ENCODE peak calls at places on chromosomes 16 and 17, in seven cellular contexts. One of them, this sample, is unnamed.

GRCh38 chr16:180101-180920 is at the start of gene HBQ1:
- DNase-seq in HTR-8/SVneo: peak
- DNase-seq in AG08395: peak
- DNase-seq in DMS 273 treated with DMSO at 0.1 percent for 48 hours: no peak
- DNase-seq in stimulated activated CD4-positive, alpha-beta T cell treated with anti-CD3 and anti-CD28 coated beads, Interleukin-1b, Interleukin-23, amount 100 ng/mL, for 24 hours: no peak
- DNase-seq in hepatic stellate cell: peak
- DNase-seq in activated T-cell treated with anti-CD3 and anti-CD28 coated beads, Interleukin-2, amount 50 U/mL, for 72 hours: peak
- DNase-seq in this sample: peak

GRCh38 chr17:40539711-40540411 is 25.4 kb downstream of the CCR7 start:
- DNase-seq in DMS 273 treated with DMSO at 0.1 percent for 48 hours: no peak
- DNase-seq in hepatic stellate cell: no peak
- DNase-seq in AG08395: no peak
- DNase-seq in stimulated activated CD4-positive, alpha-beta T cell treated with anti-CD3 and anti-CD28 coated beads, Interleukin-1b, Interleukin-23, amount 100 ng/mL, for 24 hours: no peak
- DNase-seq in HTR-8/SVneo: no peak
- DNase-seq in activated T-cell treated with anti-CD3 and anti-CD28 coated beads, Interleukin-2, amount 50 U/mL, for 72 hours: no peak
- DNase-seq in this sample: no peak

GRCh38 chr16:85639529-85640253 is 26.6 kb downstream of the GSE1 start:
- DNase-seq in HTR-8/SVneo: no peak
- DNase-seq in DMS 273 treated with DMSO at 0.1 percent for 48 hours: peak
- DNase-seq in hepatic stellate cell: no peak
- DNase-seq in stimulated activated CD4-positive, alpha-beta T cell treated with anti-CD3 and anti-CD28 coated beads, Interleukin-1b, Interleukin-23, amount 100 ng/mL, for 24 hours: no peak
- DNase-seq in activated T-cell treated with anti-CD3 and anti-CD28 coated beads, Interleukin-2, amount 50 U/mL, for 72 hours: no peak
- DNase-seq in AG08395: peak
- DNase-seq in this sample: peak

GRCh38 chr17:8643855-8644506 is 13.5 kb upstream of the MYH10 start:
- DNase-seq in stimulated activated CD4-positive, alpha-beta T cell treated with anti-CD3 and anti-CD28 coated beads, Interleukin-1b, Interleukin-23, amount 100 ng/mL, for 24 hours: no peak
- DNase-seq in hepatic stellate cell: no peak
- DNase-seq in DMS 273 treated with DMSO at 0.1 percent for 48 hours: no peak
- DNase-seq in HTR-8/SVneo: no peak
- DNase-seq in activated T-cell treated with anti-CD3 and anti-CD28 coated beads, Interleukin-2, amount 50 U/mL, for 72 hours: no peak
- DNase-seq in AG08395: no peak
- DNase-seq in this sample: no peak

GRCh38 chr17:57626520-57627210 is 118.4 kb downstream of the CCDC182 start:
- DNase-seq in DMS 273 treated with DMSO at 0.1 percent for 48 hours: no peak
- DNase-seq in stimulated activated CD4-positive, alpha-beta T cell treated with anti-CD3 and anti-CD28 coated beads, Interleukin-1b, Interleukin-23, amount 100 ng/mL, for 24 hours: no peak
- DNase-seq in HTR-8/SVneo: no peak
- DNase-seq in AG08395: no peak
- DNase-seq in activated T-cell treated with anti-CD3 and anti-CD28 coated beads, Interleukin-2, amount 50 U/mL, for 72 hours: no peak
- DNase-seq in hepatic stellate cell: no peak
- DNase-seq in this sample: no peak

GRCh38 chr16:74224828-74225227 is 71.8 kb upstream of the PSMD7 start:
- DNase-seq in DMS 273 treated with DMSO at 0.1 percent for 48 hours: no peak
- DNase-seq in hepatic stellate cell: no peak
- DNase-seq in AG08395: no peak
- DNase-seq in activated T-cell treated with anti-CD3 and anti-CD28 coated beads, Interleukin-2, amount 50 U/mL, for 72 hours: no peak
- DNase-seq in stimulated activated CD4-positive, alpha-beta T cell treated with anti-CD3 and anti-CD28 coated beads, Interleukin-1b, Interleukin-23, amount 100 ng/mL, for 24 hours: no peak
- DNase-seq in HTR-8/SVneo: no peak
- DNase-seq in this sample: no peak

GRCh38 chr17:35171834-35172233 is 22.4 kb downstream of the SLC35G3 start:
- DNase-seq in AG08395: no peak
- DNase-seq in activated T-cell treated with anti-CD3 and anti-CD28 coated beads, Interleukin-2, amount 50 U/mL, for 72 hours: no peak
- DNase-seq in hepatic stellate cell: no peak
- DNase-seq in stimulated activated CD4-positive, alpha-beta T cell treated with anti-CD3 and anti-CD28 coated beads, Interleukin-1b, Interleukin-23, amount 100 ng/mL, for 24 hours: no peak
- DNase-seq in DMS 273 treated with DMSO at 0.1 percent for 48 hours: no peak
- DNase-seq in HTR-8/SVneo: no peak
- DNase-seq in this sample: no peak

GRCh38 chr16:1786242-1787055 is 3.7 kb downstream of the NUBP2 start:
- DNase-seq in activated T-cell treated with anti-CD3 and anti-CD28 coated beads, Interleukin-2, amount 50 U/mL, for 72 hours: peak
- DNase-seq in DMS 273 treated with DMSO at 0.1 percent for 48 hours: no peak
- DNase-seq in HTR-8/SVneo: no peak
- DNase-seq in stimulated activated CD4-positive, alpha-beta T cell treated with anti-CD3 and anti-CD28 coated beads, Interleukin-1b, Interleukin-23, amount 100 ng/mL, for 24 hours: no peak
- DNase-seq in hepatic stellate cell: no peak
- DNase-seq in AG08395: no peak
- DNase-seq in this sample: no peak

GRCh38 chr17:35496470-35497290 is 40.8 kb downstream of the SLFN12L start:
- DNase-seq in activated T-cell treated with anti-CD3 and anti-CD28 coated beads, Interleukin-2, amount 50 U/mL, for 72 hours: no peak
- DNase-seq in DMS 273 treated with DMSO at 0.1 percent for 48 hours: no peak
- DNase-seq in stimulated activated CD4-positive, alpha-beta T cell treated with anti-CD3 and anti-CD28 coated beads, Interleukin-1b, Interleukin-23, amount 100 ng/mL, for 24 hours: no peak
- DNase-seq in hepatic stellate cell: no peak
- DNase-seq in HTR-8/SVneo: no peak
- DNase-seq in AG08395: no peak
- DNase-seq in this sample: no peak

GRCh38 chr17:57870283-57870635 is 20.4 kb upstream of the MRPS23 start:
- DNase-seq in HTR-8/SVneo: no peak
- DNase-seq in AG08395: no peak
- DNase-seq in activated T-cell treated with anti-CD3 and anti-CD28 coated beads, Interleukin-2, amount 50 U/mL, for 72 hours: no peak
- DNase-seq in stimulated activated CD4-positive, alpha-beta T cell treated with anti-CD3 and anti-CD28 coated beads, Interleukin-1b, Interleukin-23, amount 100 ng/mL, for 24 hours: no peak
- DNase-seq in hepatic stellate cell: no peak
- DNase-seq in DMS 273 treated with DMSO at 0.1 percent for 48 hours: peak
- DNase-seq in this sample: no peak

GRCh38 chr16:62406387-62406786 is 370.1 kb upstream of the CDH8 start:
- DNase-seq in DMS 273 treated with DMSO at 0.1 percent for 48 hours: no peak
- DNase-seq in HTR-8/SVneo: no peak
- DNase-seq in stimulated activated CD4-positive, alpha-beta T cell treated with anti-CD3 and anti-CD28 coated beads, Interleukin-1b, Interleukin-23, amount 100 ng/mL, for 24 hours: no peak
- DNase-seq in AG08395: no peak
- DNase-seq in activated T-cell treated with anti-CD3 and anti-CD28 coated beads, Interleukin-2, amount 50 U/mL, for 72 hours: no peak
- DNase-seq in hepatic stellate cell: no peak
- DNase-seq in this sample: no peak

GRCh38 chr17:69057280-69057679 is 3.4 kb downstream of the ABCA9 start:
- DNase-seq in AG08395: no peak
- DNase-seq in stimulated activated CD4-positive, alpha-beta T cell treated with anti-CD3 and anti-CD28 coated beads, Interleukin-1b, Interleukin-23, amount 100 ng/mL, for 24 hours: no peak
- DNase-seq in hepatic stellate cell: no peak
- DNase-seq in activated T-cell treated with anti-CD3 and anti-CD28 coated beads, Interleukin-2, amount 50 U/mL, for 72 hours: no peak
- DNase-seq in DMS 273 treated with DMSO at 0.1 percent for 48 hours: no peak
- DNase-seq in HTR-8/SVneo: no peak
- DNase-seq in this sample: no peak

GRCh38 chr17:82375359-82376041 is 3.9 kb downstream of the UTS2R start:
- DNase-seq in HTR-8/SVneo: no peak
- DNase-seq in stimulated activated CD4-positive, alpha-beta T cell treated with anti-CD3 and anti-CD28 coated beads, Interleukin-1b, Interleukin-23, amount 100 ng/mL, for 24 hours: no peak
- DNase-seq in AG08395: no peak
- DNase-seq in DMS 273 treated with DMSO at 0.1 percent for 48 hours: no peak
- DNase-seq in activated T-cell treated with anti-CD3 and anti-CD28 coated beads, Interleukin-2, amount 50 U/mL, for 72 hours: no peak
- DNase-seq in hepatic stellate cell: no peak
- DNase-seq in this sample: no peak

GRCh38 chr17:31392002-31392855 is 754 bp downstream of the RAB11FIP4 start:
- DNase-seq in AG08395: no peak
- DNase-seq in activated T-cell treated with anti-CD3 and anti-CD28 coated beads, Interleukin-2, amount 50 U/mL, for 72 hours: no peak
- DNase-seq in stimulated activated CD4-positive, alpha-beta T cell treated with anti-CD3 and anti-CD28 coated beads, Interleukin-1b, Interleukin-23, amount 100 ng/mL, for 24 hours: no peak
- DNase-seq in hepatic stellate cell: no peak
- DNase-seq in HTR-8/SVneo: no peak
- DNase-seq in DMS 273 treated with DMSO at 0.1 percent for 48 hours: no peak
- DNase-seq in this sample: no peak

GRCh38 chr17:48995871-48996695 is 1.1 kb upstream of the IGF2BP1 start:
- DNase-seq in DMS 273 treated with DMSO at 0.1 percent for 48 hours: no peak
- DNase-seq in hepatic stellate cell: peak
- DNase-seq in AG08395: no peak
- DNase-seq in stimulated activated CD4-positive, alpha-beta T cell treated with anti-CD3 and anti-CD28 coated beads, Interleukin-1b, Interleukin-23, amount 100 ng/mL, for 24 hours: no peak
- DNase-seq in activated T-cell treated with anti-CD3 and anti-CD28 coated beads, Interleukin-2, amount 50 U/mL, for 72 hours: no peak
- DNase-seq in HTR-8/SVneo: peak
- DNase-seq in this sample: no peak

GRCh38 chr16:88468289-88469129 is 15.4 kb downstream of the ZFPM1 start:
- DNase-seq in stimulated activated CD4-positive, alpha-beta T cell treated with anti-CD3 and anti-CD28 coated beads, Interleukin-1b, Interleukin-23, amount 100 ng/mL, for 24 hours: no peak
- DNase-seq in AG08395: peak
- DNase-seq in DMS 273 treated with DMSO at 0.1 percent for 48 hours: peak
- DNase-seq in activated T-cell treated with anti-CD3 and anti-CD28 coated beads, Interleukin-2, amount 50 U/mL, for 72 hours: peak
- DNase-seq in HTR-8/SVneo: no peak
- DNase-seq in hepatic stellate cell: no peak
- DNase-seq in this sample: no peak

GRCh38 chr17:29376667-29377268 is 13.4 kb upstream of the TAOK1 start:
- DNase-seq in DMS 273 treated with DMSO at 0.1 percent for 48 hours: peak
- DNase-seq in AG08395: peak
- DNase-seq in activated T-cell treated with anti-CD3 and anti-CD28 coated beads, Interleukin-2, amount 50 U/mL, for 72 hours: no peak
- DNase-seq in HTR-8/SVneo: peak
- DNase-seq in stimulated activated CD4-positive, alpha-beta T cell treated with anti-CD3 and anti-CD28 coated beads, Interleukin-1b, Interleukin-23, amount 100 ng/mL, for 24 hours: no peak
- DNase-seq in hepatic stellate cell: peak
- DNase-seq in this sample: peak

GRCh38 chr17:60147553-60148241 is 2.1 kb upstream of the CA4 start:
- DNase-seq in activated T-cell treated with anti-CD3 and anti-CD28 coated beads, Interleukin-2, amount 50 U/mL, for 72 hours: no peak
- DNase-seq in AG08395: no peak
- DNase-seq in HTR-8/SVneo: no peak
- DNase-seq in hepatic stellate cell: no peak
- DNase-seq in DMS 273 treated with DMSO at 0.1 percent for 48 hours: no peak
- DNase-seq in stimulated activated CD4-positive, alpha-beta T cell treated with anti-CD3 and anti-CD28 coated beads, Interleukin-1b, Interleukin-23, amount 100 ng/mL, for 24 hours: no peak
- DNase-seq in this sample: no peak

GRCh38 chr17:45106582-45106981 is 25.7 kb downstream of the PLCD3 start:
- DNase-seq in DMS 273 treated with DMSO at 0.1 percent for 48 hours: no peak
- DNase-seq in HTR-8/SVneo: no peak
- DNase-seq in stimulated activated CD4-positive, alpha-beta T cell treated with anti-CD3 and anti-CD28 coated beads, Interleukin-1b, Interleukin-23, amount 100 ng/mL, for 24 hours: no peak
- DNase-seq in hepatic stellate cell: no peak
- DNase-seq in activated T-cell treated with anti-CD3 and anti-CD28 coated beads, Interleukin-2, amount 50 U/mL, for 72 hours: no peak
- DNase-seq in AG08395: no peak
- DNase-seq in this sample: no peak

GRCh38 chr16:27703121-27703520 is 153.2 kb downstream of the KATNIP start:
- DNase-seq in hepatic stellate cell: no peak
- DNase-seq in HTR-8/SVneo: no peak
- DNase-seq in DMS 273 treated with DMSO at 0.1 percent for 48 hours: no peak
- DNase-seq in stimulated activated CD4-positive, alpha-beta T cell treated with anti-CD3 and anti-CD28 coated beads, Interleukin-1b, Interleukin-23, amount 100 ng/mL, for 24 hours: no peak
- DNase-seq in activated T-cell treated with anti-CD3 and anti-CD28 coated beads, Interleukin-2, amount 50 U/mL, for 72 hours: no peak
- DNase-seq in AG08395: no peak
- DNase-seq in this sample: no peak

This sample was measured in NCI-H446.